ENCODE peak calls at places on chromosomes 5 and 9, in four cellular contexts. P, Y, Z and A are unnamed samples.

GRCh38 chr5:157947156-157947555 is 88.2 kb upstream of the CLINT1 start:
- DNase-seq in P (no peak), Y (no peak), Z (no peak), A (peak; percentile 57)

GRCh38 chr5:173735171-173735570 is 118.7 kb upstream of the BOD1 start:
- DNase-seq in P (no peak), Y (no peak), Z (no peak), A (no peak)

GRCh38 chr5:54807421-54807820 is 178.0 kb downstream of the ESM1 start:
- DNase-seq in P (peak; percentile 86), Y (no peak), Z (no peak), A (peak; percentile 29)

GRCh38 chr5:107806705-107807104 is 136.0 kb upstream of the EFNA5 start:
- DNase-seq in P (peak; percentile 80), Y (no peak), Z (no peak), A (peak; percentile 60)

GRCh38 chr5:126368239-126368812 is 54.9 kb upstream of the GRAMD2B start:
- DNase-seq in P (peak; percentile 25), Y (peak; percentile 73), Z (peak; percentile 39), A (peak; percentile 93)

GRCh38 chr5:178895615-178896571 is at the start of gene ZFP2:
- DNase-seq in P (peak; percentile 27), Y (peak; percentile 86), Z (peak; percentile 31), A (peak; percentile 82)

GRCh38 chr9:127163409-127163808 is 41.0 kb upstream of the ANGPTL2 start:
- DNase-seq in P (peak; percentile 82), Y (peak; percentile 19), Z (no peak), A (no peak)

GRCh38 chr9:121269030-121269887 is 1.3 kb downstream of the GSN start:
- DNase-seq in P (no peak), Y (no peak), Z (no peak), A (peak; percentile 63)

GRCh38 chr5:50325237-50325832 is 115.8 kb downstream of the EMB start:
- DNase-seq in P (peak; percentile 28), Y (no peak), Z (no peak), A (peak; percentile 12)

GRCh38 chr5:135468086-135468485 is 15.9 kb upstream of the TIFAB start:
- DNase-seq in P (no peak), Y (no peak), Z (no peak), A (no peak)

DNA sequence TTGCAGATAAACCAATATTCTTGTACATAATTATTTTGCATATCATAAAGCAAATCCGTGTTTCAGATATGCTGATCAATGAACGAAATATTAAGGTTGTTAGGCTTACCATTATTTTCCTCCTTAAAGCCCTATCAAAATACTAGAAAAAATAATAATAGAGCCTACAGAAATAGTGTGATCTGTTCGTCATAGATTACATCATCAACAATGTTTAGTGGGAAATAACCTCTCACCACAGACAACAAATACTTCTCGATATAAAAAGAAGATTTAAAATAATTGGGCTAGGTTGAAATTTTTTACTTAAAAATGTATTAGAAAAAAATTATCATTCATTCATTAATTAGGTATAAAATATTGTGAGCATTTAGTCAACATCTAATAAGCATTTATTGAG is 71.0 kb upstream of the ADCY2 start:
- DNase-seq in P (no peak), Y (no peak), Z (no peak), A (no peak)
- H3K56ac ChIP-seq in P (no peak overlapping the region), Y (no peak overlapping the region), Z (no peak overlapping the region), A (no peak overlapping the region)

GRCh38 chr9:71920456-71921189 is 9.2 kb downstream of the C9orf85 start:
- DNase-seq in P (no peak), Y (no peak), Z (no peak), A (peak; percentile 60)

GRCh38 chr9:71916834-71917534 is 5.5 kb downstream of the C9orf85 start:
- DNase-seq in P (no peak), Y (no peak), Z (no peak), A (no peak)

GRCh38 chr9:71921190-71921814 is 9.9 kb downstream of the C9orf85 start:
- DNase-seq in P (no peak), Y (peak; percentile 63), Z (peak; percentile 49), A (peak; percentile 84)

DNA sequence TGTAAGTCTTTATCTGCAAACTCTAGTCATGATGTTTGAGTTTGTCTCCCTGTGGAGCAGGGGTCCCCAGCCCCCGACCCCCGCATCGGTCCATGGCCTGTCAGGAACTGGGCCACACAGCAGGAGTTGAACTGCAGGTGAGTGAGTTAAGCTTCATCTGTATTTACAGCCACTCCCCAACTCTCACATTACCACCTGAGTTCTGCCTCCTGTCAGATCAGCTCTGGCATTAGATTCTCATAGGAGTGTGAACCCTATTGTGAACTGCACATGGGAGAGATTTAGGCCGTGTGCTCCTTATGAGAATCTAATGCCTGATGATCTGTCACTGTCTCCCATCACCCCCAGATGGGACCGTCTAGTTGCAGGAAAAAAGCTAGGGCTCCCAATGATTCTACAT is 7.0 kb downstream of the C9orf85 start:
- DNase-seq in P (no peak), Y (no peak), Z (no peak), A (no peak)
- H3K56ac ChIP-seq in P (no peak overlapping the region), Y (no peak overlapping the region), Z (no peak overlapping the region), A (no peak overlapping the region)

GRCh38 chr9:35605336-35606137 is 475 bp downstream of the TESK1 start:
- DNase-seq in P (no peak), Y (no peak), Z (no peak), A (peak; percentile 26)
- H3K56ac ChIP-seq in P (no peak overlapping the region), Y (no peak overlapping the region), Z (no peak overlapping the region), A (peak overlapping the region; percentile 87)

GRCh38 chr9:100354121-100354800 is 1.5 kb upstream of the TEX10 start:
- DNase-seq in P (no peak), Y (no peak), Z (no peak), A (peak; percentile 30)
- H3K56ac ChIP-seq in P (no peak overlapping the region), Y (no peak overlapping the region), Z (no peak overlapping the region), A (no peak overlapping the region)

GRCh38 chr5:116076496-116076895 is 8.3 kb upstream of the COMMD10 start:
- DNase-seq in P (no peak), Y (no peak), Z (no peak), A (no peak)
- H3K56ac ChIP-seq in P (no peak overlapping the region), Y (no peak overlapping the region), Z (no peak overlapping the region), A (no peak overlapping the region)

GRCh38 chr5:52409835-52410234 is 377.9 kb upstream of the ITGA1 start:
- DNase-seq in P (no peak), Y (no peak), Z (no peak), A (no peak)
- H3K56ac ChIP-seq in P (no peak overlapping the region), Y (no peak overlapping the region), Z (no peak overlapping the region), A (no peak overlapping the region)

GRCh38 chr5:171457208-171457981 is 37.9 kb downstream of the FGF18 start:
- DNase-seq in P (no peak), Y (no peak), Z (no peak), A (no peak)
- H3K56ac ChIP-seq in P (no peak overlapping the region), Y (no peak overlapping the region), Z (no peak overlapping the region), A (no peak overlapping the region)

GRCh38 chr5:160341309-160341874 is 29.0 kb upstream of the CCNJL start:
- DNase-seq in P (no peak), Y (no peak), Z (no peak), A (no peak)
- H3K56ac ChIP-seq in P (no peak overlapping the region), Y (no peak overlapping the region), Z (no peak overlapping the region), A (no peak overlapping the region)